ENCODE peak calls at places on chromosomes 4 and X, in ten cellular contexts. One of them, this sample, is unnamed.

GRCh38 chr4:106266201-106266600 is 49.8 kb downstream of the TBCK start:
- DNase-seq in astrocyte of the spinal cord: peak
- DNase-seq in NCI-H1417: no peak
- DNase-seq in BE2C: no peak
- DNase-seq in substantia nigra: no peak
- DNase-seq in transverse colon: no peak
- DNase-seq in cortex of kidney: no peak
- DNase-seq in T-helper 2 cell treated with Interferon-gamma antibody and Interleukin-4, amounts not matched to agents 5 μg/mL and 100 μg/mL, for 36 hours: no peak
- DNase-seq in GOT3: no peak
- DNase-seq in ELF-1: no peak
- DNase-seq in this sample: peak

GRCh38 chrX:154990496-154990895 is 32.0 kb downstream of the F8 start:
- DNase-seq in cortex of kidney: no peak
- DNase-seq in substantia nigra: no peak
- DNase-seq in T-helper 2 cell treated with Interferon-gamma antibody and Interleukin-4, amounts not matched to agents 5 μg/mL and 100 μg/mL, for 36 hours: no peak
- DNase-seq in BE2C: no peak
- DNase-seq in astrocyte of the spinal cord: no peak
- DNase-seq in NCI-H1417: no peak
- DNase-seq in transverse colon: no peak
- DNase-seq in GOT3: no peak
- DNase-seq in ELF-1: no peak
- DNase-seq in this sample: no peak

GRCh38 chr4:99649208-99649607 is 8.4 kb downstream of the C4orf54 start:
- DNase-seq in BE2C: no peak
- DNase-seq in substantia nigra: no peak
- DNase-seq in transverse colon: no peak
- DNase-seq in astrocyte of the spinal cord: no peak
- DNase-seq in T-helper 2 cell treated with Interferon-gamma antibody and Interleukin-4, amounts not matched to agents 5 μg/mL and 100 μg/mL, for 36 hours: no peak
- DNase-seq in ELF-1: no peak
- DNase-seq in NCI-H1417: no peak
- DNase-seq in GOT3: no peak
- DNase-seq in cortex of kidney: no peak
- DNase-seq in this sample: no peak

GRCh38 chr4:139833131-139833930 is 167.7 kb downstream of the MGST2 start:
- DNase-seq in GOT3: no peak
- DNase-seq in BE2C: peak
- DNase-seq in substantia nigra: no peak
- DNase-seq in astrocyte of the spinal cord: no peak
- DNase-seq in transverse colon: no peak
- DNase-seq in ELF-1: peak
- DNase-seq in NCI-H1417: peak
- DNase-seq in cortex of kidney: no peak
- DNase-seq in T-helper 2 cell treated with Interferon-gamma antibody and Interleukin-4, amounts not matched to agents 5 μg/mL and 100 μg/mL, for 36 hours: no peak
- DNase-seq in this sample: peak

GRCh38 chr4:156413411-156413985 is 459.8 kb upstream of the CTSO start:
- DNase-seq in transverse colon: no peak
- DNase-seq in ELF-1: no peak
- DNase-seq in BE2C: no peak
- DNase-seq in astrocyte of the spinal cord: no peak
- DNase-seq in T-helper 2 cell treated with Interferon-gamma antibody and Interleukin-4, amounts not matched to agents 5 μg/mL and 100 μg/mL, for 36 hours: no peak
- DNase-seq in substantia nigra: no peak
- DNase-seq in cortex of kidney: no peak
- DNase-seq in NCI-H1417: no peak
- DNase-seq in GOT3: no peak
- DNase-seq in this sample: no peak

GRCh38 chr4:6548201-6548881 is 26.6 kb upstream of the MAN2B2 start:
- DNase-seq in ELF-1: peak
- DNase-seq in transverse colon: no peak
- DNase-seq in cortex of kidney: no peak
- DNase-seq in BE2C: peak
- DNase-seq in T-helper 2 cell treated with Interferon-gamma antibody and Interleukin-4, amounts not matched to agents 5 μg/mL and 100 μg/mL, for 36 hours: no peak
- DNase-seq in NCI-H1417: peak
- DNase-seq in astrocyte of the spinal cord: peak
- DNase-seq in GOT3: no peak
- DNase-seq in substantia nigra: peak
- DNase-seq in this sample: no peak

GRCh38 chr4:110595583-110595982 is 27.3 kb downstream of the PITX2 start:
- DNase-seq in BE2C: no peak
- DNase-seq in transverse colon: no peak
- DNase-seq in GOT3: no peak
- DNase-seq in cortex of kidney: no peak
- DNase-seq in astrocyte of the spinal cord: no peak
- DNase-seq in ELF-1: no peak
- DNase-seq in T-helper 2 cell treated with Interferon-gamma antibody and Interleukin-4, amounts not matched to agents 5 μg/mL and 100 μg/mL, for 36 hours: no peak
- DNase-seq in NCI-H1417: no peak
- DNase-seq in substantia nigra: no peak
- DNase-seq in this sample: no peak

GRCh38 chrX:28847423-28847822 is 260.2 kb downstream of the IL1RAPL1 start:
- DNase-seq in NCI-H1417: no peak
- DNase-seq in BE2C: no peak
- DNase-seq in astrocyte of the spinal cord: peak
- DNase-seq in ELF-1: peak
- DNase-seq in transverse colon: no peak
- DNase-seq in GOT3: no peak
- DNase-seq in substantia nigra: peak
- DNase-seq in cortex of kidney: no peak
- DNase-seq in T-helper 2 cell treated with Interferon-gamma antibody and Interleukin-4, amounts not matched to agents 5 μg/mL and 100 μg/mL, for 36 hours: no peak
- DNase-seq in this sample: no peak

GRCh38 chrX:23616361-23616760 is 50.9 kb upstream of the PRDX4 start:
- DNase-seq in T-helper 2 cell treated with Interferon-gamma antibody and Interleukin-4, amounts not matched to agents 5 μg/mL and 100 μg/mL, for 36 hours: no peak
- DNase-seq in astrocyte of the spinal cord: peak
- DNase-seq in BE2C: no peak
- DNase-seq in GOT3: no peak
- DNase-seq in cortex of kidney: no peak
- DNase-seq in transverse colon: no peak
- DNase-seq in NCI-H1417: peak
- DNase-seq in substantia nigra: no peak
- DNase-seq in ELF-1: no peak
- DNase-seq in this sample: no peak

GRCh38 chr4:98686847-98687246 is 28.4 kb upstream of the TSPAN5 start:
- DNase-seq in astrocyte of the spinal cord: no peak
- DNase-seq in transverse colon: no peak
- DNase-seq in GOT3: no peak
- DNase-seq in cortex of kidney: no peak
- DNase-seq in BE2C: no peak
- DNase-seq in T-helper 2 cell treated with Interferon-gamma antibody and Interleukin-4, amounts not matched to agents 5 μg/mL and 100 μg/mL, for 36 hours: no peak
- DNase-seq in substantia nigra: no peak
- DNase-seq in ELF-1: no peak
- DNase-seq in NCI-H1417: no peak
- DNase-seq in this sample: no peak

GRCh38 chr4:82201805-82202636 is 171.8 kb downstream of the HNRNPD start:
- DNase-seq in GOT3: no peak
- DNase-seq in NCI-H1417: peak
- DNase-seq in astrocyte of the spinal cord: peak
- DNase-seq in transverse colon: peak
- DNase-seq in ELF-1: peak
- DNase-seq in substantia nigra: no peak
- DNase-seq in BE2C: peak
- DNase-seq in cortex of kidney: no peak
- DNase-seq in T-helper 2 cell treated with Interferon-gamma antibody and Interleukin-4, amounts not matched to agents 5 μg/mL and 100 μg/mL, for 36 hours: no peak
- DNase-seq in this sample: peak

GRCh38 chrX:22278375-22278774 is 5.7 kb downstream of the CBLL2 start:
- DNase-seq in NCI-H1417: peak
- DNase-seq in substantia nigra: no peak
- DNase-seq in astrocyte of the spinal cord: no peak
- DNase-seq in transverse colon: no peak
- DNase-seq in BE2C: no peak
- DNase-seq in ELF-1: peak
- DNase-seq in GOT3: no peak
- DNase-seq in cortex of kidney: no peak
- DNase-seq in T-helper 2 cell treated with Interferon-gamma antibody and Interleukin-4, amounts not matched to agents 5 μg/mL and 100 μg/mL, for 36 hours: no peak
- DNase-seq in this sample: no peak

GRCh38 chrX:112779139-112779538 is 61.5 kb downstream of the AMOT start:
- DNase-seq in NCI-H1417: no peak
- DNase-seq in BE2C: no peak
- DNase-seq in substantia nigra: no peak
- DNase-seq in ELF-1: no peak
- DNase-seq in astrocyte of the spinal cord: no peak
- DNase-seq in T-helper 2 cell treated with Interferon-gamma antibody and Interleukin-4, amounts not matched to agents 5 μg/mL and 100 μg/mL, for 36 hours: no peak
- DNase-seq in GOT3: no peak
- DNase-seq in transverse colon: no peak
- DNase-seq in cortex of kidney: no peak
- DNase-seq in this sample: no peak

GRCh38 chrX:13169688-13170087 is 125.3 kb upstream of the FAM9C start:
- DNase-seq in astrocyte of the spinal cord: no peak
- DNase-seq in NCI-H1417: no peak
- DNase-seq in ELF-1: no peak
- DNase-seq in substantia nigra: no peak
- DNase-seq in T-helper 2 cell treated with Interferon-gamma antibody and Interleukin-4, amounts not matched to agents 5 μg/mL and 100 μg/mL, for 36 hours: no peak
- DNase-seq in cortex of kidney: no peak
- DNase-seq in BE2C: no peak
- DNase-seq in GOT3: no peak
- DNase-seq in transverse colon: no peak
- DNase-seq in this sample: no peak

This sample was measured in NCI-H1930.